ENCODE peak calls at places on chromosomes 11 and 22, in six cellular contexts. Z is endothelial cell of umbilical vein, K is heart left ventricle, V is suprapubic skin, S is uterus, C is foreskin keratinocyte. N is an unnamed sample.

GRCh38 chr22:22103078-22103593 is 120.5 kb upstream of the TOP3B start:
- DNase-seq in S (no peak), V (no peak), K (no peak), C (no peak), Z (no peak), N (no peak)

GRCh38 chr11:130216221-130216550 is 56.6 kb downstream of the ST14 start:
- DNase-seq in Z (no peak), K (no peak), C (no peak), V (no peak), S (no peak), N (no peak)

GRCh38 chr11:32108576-32108975 is 17.7 kb downstream of the RCN1 start:
- DNase-seq in Z (no peak), V (no peak), S (no peak), C (no peak), K (no peak), N (no peak)

GRCh38 chr11:125481531-125481930 is 14.5 kb downstream of the FEZ1 start:
- DNase-seq in S (no peak), C (peak), Z (no peak), V (no peak), K (no peak), N (peak)

GRCh38 chr11:12007769-12008737 is at the start of gene DKK3:
- DNase-seq in Z (peak), V (no peak), K (no peak), S (no peak), C (peak), N (no peak)

GRCh38 chr11:114287154-114287553 is 9.0 kb upstream of the NNMT start:
- DNase-seq in C (no peak), K (no peak), V (no peak), Z (no peak), S (no peak), N (no peak)

GRCh38 chr11:67558084-67558772 is 25.4 kb upstream of the GSTP1 start:
- DNase-seq in Z (peak), K (peak), C (no peak), V (no peak), S (no peak), N (no peak)

GRCh38 chr22:37633082-37633692 is 6.3 kb upstream of the SH3BP1 start:
- DNase-seq in Z (no peak), V (peak), K (no peak), C (no peak), S (no peak), N (no peak)

GRCh38 chr11:2691991-2692841 is 7.6 kb downstream of the KCNQ1OT1 start:
- DNase-seq in V (peak), C (peak), S (peak), K (no peak), Z (no peak), N (no peak)

GRCh38 chr11:79092791-79093313 is 348.0 kb downstream of the TENM4 start:
- DNase-seq in S (peak), V (no peak), Z (peak), C (peak), K (peak), N (no peak)

GRCh38 chr11:121416909-121417567 is 35.1 kb upstream of the SORL1 start:
- DNase-seq in C (peak), V (peak), Z (peak), S (peak), K (peak), N (no peak)

GRCh38 chr11:20013346-20014066 is 146.8 kb downstream of the DBX1 start:
- DNase-seq in V (no peak), S (no peak), C (peak), Z (peak), K (peak), N (no peak)

GRCh38 chr11:122668562-122669090 is 13.1 kb downstream of the UBASH3B start:
- DNase-seq in V (no peak), C (no peak), Z (peak), K (no peak), S (no peak), N (no peak)

GRCh38 chr22:37077802-37078448 is 26.4 kb downstream of the KCTD17 start:
- DNase-seq in S (no peak), C (peak), Z (peak), V (no peak), K (no peak), N (no peak)

GRCh38 chr11:122656073-122656630 is 630 bp downstream of the UBASH3B start:
- DNase-seq in K (peak), S (peak), V (peak), C (peak), Z (peak), N (no peak)

GRCh38 chr11:100789500-100789899 is 102.4 kb downstream of the ARHGAP42 start:
- DNase-seq in K (peak), S (no peak), C (no peak), V (no peak), Z (no peak), N (no peak)

GRCh38 chr22:38203090-38203810 is 1.5 kb downstream of the MAFF start:
- DNase-seq in K (no peak), V (peak), Z (peak), S (peak), C (peak), N (no peak)

GRCh38 chr22:42685941-42686666 is 34.6 kb downstream of the A4GALT start:
- DNase-seq in K (peak), C (no peak), S (peak), Z (no peak), V (no peak), N (no peak)

GRCh38 chr11:91296628-91297027 is 928.0 kb upstream of the FAT3 start:
- DNase-seq in C (peak), K (no peak), V (no peak), Z (no peak), S (no peak), N (no peak)

GRCh38 chr11:117457835-117458234 is 130.2 kb downstream of the CEP164 start:
- DNase-seq in K (no peak), Z (no peak), S (no peak), C (no peak), V (no peak), N (no peak)

GRCh38 chr11:96483550-96483949 is 93.7 kb downstream of the JRKL start:
- DNase-seq in V (no peak), Z (no peak), K (no peak), S (no peak), C (no peak), N (no peak)

GRCh38 chr11:64848779-64849599 is 4.5 kb upstream of the CDC42BPG start:
- DNase-seq in V (no peak), K (no peak), S (no peak), Z (no peak), C (no peak), N (no peak)

GRCh38 chr22:37906364-37907008 is 389 bp downstream of the MICALL1 start:
- DNase-seq in K (no peak), V (no peak), S (peak), Z (no peak), C (no peak), N (no peak)

GRCh38 chr11:128841461-128842072 is 25.5 kb downstream of the KCNJ1 start:
- DNase-seq in V (no peak), S (no peak), C (no peak), K (no peak), Z (no peak), N (no peak)

GRCh38 chr11:74493816-74494630 is 499 bp upstream of the LIPT2 start:
- DNase-seq in S (no peak), C (peak), K (no peak), V (no peak), Z (no peak), N (no peak)

GRCh38 chr11:86571273-86571948 is 101.0 kb downstream of the ME3 start:
- DNase-seq in K (no peak), V (no peak), C (peak), S (no peak), Z (peak), N (no peak)

GRCh38 chr22:20951932-20952380 is 15.1 kb upstream of the AIFM3 start:
- DNase-seq in Z (no peak), S (no peak), C (no peak), K (no peak), V (no peak), N (no peak)

GRCh38 chr22:37998543-37998942 is 14.2 kb upstream of the SOX10 start:
- DNase-seq in C (peak), S (no peak), K (no peak), Z (no peak), V (no peak), N (peak)

GRCh38 chr11:291281-292210 is 2.6 kb downstream of the PGGHG start:
- DNase-seq in S (no peak), Z (no peak), K (peak), C (no peak), V (peak), N (no peak)

GRCh38 chr11:824942-825341 is 2.8 kb upstream of the CRACR2B start:
- DNase-seq in V (no peak), C (no peak), S (no peak), Z (no peak), K (no peak), N (no peak)

GRCh38 chr22:37284807-37285355 is 2.6 kb downstream of the CYTH4 start:
- DNase-seq in Z (no peak), V (no peak), K (peak), C (no peak), S (no peak), N (peak)

GRCh38 chr22:23850136-23850611 is 7.5 kb upstream of the SLC2A11 start:
- DNase-seq in K (no peak), Z (no peak), V (no peak), S (no peak), C (no peak), N (no peak)

GRCh38 chr11:69468236-69468635 is 13.2 kb upstream of the LINC01488 start:
- DNase-seq in K (no peak), V (no peak), S (no peak), C (no peak), Z (no peak), N (no peak)

GRCh38 chr11:116986521-116987105 is 111.6 kb downstream of the SIK3 start:
- DNase-seq in V (no peak), Z (no peak), K (no peak), S (no peak), C (peak), N (no peak)

GRCh38 chr11:73400293-73400692 is 24.1 kb downstream of the RELT start:
- DNase-seq in C (no peak), Z (no peak), S (no peak), V (no peak), K (no peak), N (no peak)

GRCh38 chr11:16759857-16760256 is 21.4 kb downstream of the C11orf58 start:
- DNase-seq in C (no peak), S (no peak), V (no peak), K (no peak), Z (peak), N (no peak)
- H3K27ac ChIP-seq in C (no peak), S (no peak), V (no peak), K (peak), Z (peak), N (no peak)

GRCh38 chr11:66069715-66070603 is at the start of gene PACS1:
- DNase-seq in K (peak), C (no peak), S (peak), V (peak), Z (peak), N (peak)

GRCh38 chr11:66066751-66067150 is 3.3 kb upstream of the PACS1 start:
- DNase-seq in K (no peak), V (no peak), Z (no peak), S (no peak), C (no peak), N (no peak)

GRCh38 chr11:66067640-66068039 is 2.4 kb upstream of the PACS1 start:
- DNase-seq in S (no peak), V (no peak), K (no peak), Z (no peak), C (no peak), N (no peak)

GRCh38 chr11:66068923-66069714 is 953 bp upstream of the PACS1 start:
- DNase-seq in V (no peak), C (peak), K (peak), Z (peak), S (no peak), N (no peak)

DNA sequence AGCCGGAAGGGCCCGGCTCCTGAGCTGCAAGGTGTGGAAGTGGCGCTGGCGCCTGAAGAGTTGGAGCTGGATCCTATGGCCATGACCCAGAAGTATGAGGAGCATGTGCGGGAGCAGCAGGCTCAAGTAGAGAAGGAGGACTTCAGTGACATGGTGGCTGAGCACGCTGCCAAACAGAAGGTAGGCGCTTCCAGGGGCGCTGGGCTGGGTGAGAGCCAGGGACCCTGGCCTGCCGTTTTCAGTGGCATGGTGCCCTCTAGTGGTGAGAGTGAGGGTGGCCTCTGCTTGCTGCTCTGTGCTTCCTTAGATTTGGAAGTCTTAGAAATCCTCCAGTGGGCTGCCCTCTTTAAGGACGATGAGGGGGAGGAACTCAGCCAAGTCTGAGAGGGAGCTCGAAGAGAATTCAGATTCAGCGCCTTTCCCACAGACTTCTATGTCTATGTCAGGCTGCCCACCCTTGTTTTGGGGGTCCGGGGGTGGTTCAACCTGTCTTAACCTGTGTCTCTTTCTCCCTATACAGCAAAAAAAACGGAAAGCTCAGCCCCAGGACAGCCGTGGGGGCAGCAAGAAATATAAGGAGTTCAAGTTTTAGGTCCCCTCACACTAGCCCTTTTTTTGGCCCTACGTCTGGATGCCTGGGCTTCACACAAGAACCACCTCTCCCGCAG is 1.8 kb upstream of the PACS1 start:
- DNase-seq in S (peak), Z (peak), C (no peak), K (peak), V (no peak), N (peak)
- H3K27ac ChIP-seq in S (peak), Z (no peak), C (no peak), K (peak), V (peak), N (peak)

DNA sequence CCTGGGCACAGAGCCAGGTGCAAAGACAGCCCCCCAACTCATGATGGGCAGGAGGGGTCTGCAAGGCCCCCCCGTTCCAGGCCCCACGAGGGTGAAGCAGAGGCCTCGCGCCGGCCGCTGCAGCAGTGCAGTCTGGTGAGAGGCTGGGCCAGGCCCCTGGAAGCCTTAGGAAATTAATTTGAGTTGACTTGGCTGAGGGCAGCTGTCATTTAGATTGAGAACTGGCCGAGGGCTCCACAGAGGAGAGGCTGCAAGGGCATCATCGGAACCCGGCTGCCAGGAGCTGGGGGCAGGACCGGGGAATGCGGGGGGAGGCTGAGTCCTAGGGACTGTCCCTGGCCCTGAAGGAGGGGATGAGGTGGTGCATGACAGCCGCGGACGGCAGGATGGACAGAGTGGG is 39.9 kb downstream of the MN1 start:
- DNase-seq in V (no peak), S (no peak), Z (no peak), K (peak), C (no peak), N (no peak)
- H3K27ac ChIP-seq in V (no peak), S (no peak), Z (no peak), K (no peak), C (no peak), N (no peak)

GRCh38 chr11:48074425-48075181 is 94.2 kb downstream of the PTPRJ start:
- DNase-seq in S (no peak), Z (no peak), V (no peak), K (no peak), C (no peak), N (no peak)

GRCh38 chr11:48078661-48079060 is 98.3 kb downstream of the PTPRJ start:
- DNase-seq in Z (no peak), K (no peak), S (no peak), V (no peak), C (no peak), N (no peak)

GRCh38 chr11:48075637-48076036 is 95.3 kb downstream of the PTPRJ start:
- DNase-seq in K (no peak), C (no peak), S (no peak), V (no peak), Z (no peak), N (no peak)

GRCh38 chr11:48077251-48077650 is 96.9 kb downstream of the PTPRJ start:
- DNase-seq in V (no peak), C (no peak), Z (no peak), K (no peak), S (no peak), N (no peak)

DNA sequence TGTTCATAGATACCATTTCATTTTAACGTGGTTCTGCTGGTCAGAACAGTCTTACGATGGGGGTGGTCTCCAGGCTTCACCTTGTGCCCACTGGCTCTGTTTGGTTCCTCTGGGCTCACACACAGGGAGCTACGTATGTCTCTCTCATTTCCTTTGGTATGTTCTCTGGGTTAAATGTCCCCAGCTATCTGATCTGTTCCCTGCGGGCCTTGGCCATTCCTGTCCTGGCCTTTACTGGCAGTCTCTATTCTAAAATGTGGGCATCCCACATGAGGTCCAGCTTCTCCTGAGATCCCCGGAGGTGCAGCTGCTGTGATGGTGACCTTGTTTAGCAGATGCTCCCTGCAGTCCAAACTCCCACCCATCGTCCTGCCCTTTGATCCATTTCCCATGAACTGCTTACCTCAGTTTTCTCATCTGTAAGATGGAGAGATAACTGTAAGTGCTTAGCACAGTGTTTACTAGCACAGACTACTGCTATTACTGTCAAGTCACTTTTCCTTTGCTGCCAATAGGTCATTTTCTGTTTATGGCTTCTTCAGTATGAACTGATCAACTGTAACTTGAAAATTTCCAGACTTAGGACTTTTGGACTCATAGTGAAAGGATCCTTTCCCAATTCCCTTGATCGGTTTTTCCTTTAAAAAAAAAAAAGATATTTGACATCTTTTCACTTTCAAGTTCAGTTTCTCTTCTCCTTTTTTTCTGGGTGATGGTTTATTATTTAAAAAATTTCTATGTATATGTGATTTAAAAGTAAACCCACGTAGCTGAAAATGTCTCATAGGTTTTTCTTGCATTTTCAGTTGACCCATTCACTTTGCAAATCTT is 92.9 kb downstream of the PTPRJ start:
- DNase-seq in K (no peak), V (peak), Z (no peak), C (no peak), S (no peak), N (no peak)
- H3K27ac ChIP-seq in K (no peak), V (no peak), Z (no peak), C (no peak), S (no peak), N (no peak)

GRCh38 chr11:102849319-102849718 is 5.9 kb upstream of the MMP3 start:
- DNase-seq in Z (no peak), C (peak), S (no peak), K (no peak), V (no peak), N (no peak)
- H3K27ac ChIP-seq in Z (no peak), C (peak), S (no peak), K (no peak), V (no peak), N (no peak)

GRCh38 chr22:25023879-25024278 is 71.4 kb downstream of the KIAA1671 start:
- DNase-seq in C (no peak), Z (no peak), V (no peak), K (no peak), S (no peak), N (no peak)

GRCh38 chr22:25027552-25027951 is 75.0 kb downstream of the KIAA1671 start:
- DNase-seq in K (no peak), Z (no peak), C (peak), S (no peak), V (no peak), N (no peak)

GRCh38 chr22:25025586-25025985 is 73.1 kb downstream of the KIAA1671 start:
- DNase-seq in S (no peak), C (no peak), K (peak), Z (no peak), V (no peak), N (no peak)

GRCh38 chr22:25027052-25027525 is 74.6 kb downstream of the KIAA1671 start:
- DNase-seq in V (no peak), K (no peak), S (no peak), C (peak), Z (no peak), N (no peak)

GRCh38 chr22:25024895-25025294 is 72.4 kb downstream of the KIAA1671 start:
- DNase-seq in S (no peak), K (no peak), V (no peak), C (no peak), Z (no peak), N (no peak)
- H3K27ac ChIP-seq in S (no peak), K (peak), V (peak), C (no peak), Z (no peak), N (no peak)

DNA sequence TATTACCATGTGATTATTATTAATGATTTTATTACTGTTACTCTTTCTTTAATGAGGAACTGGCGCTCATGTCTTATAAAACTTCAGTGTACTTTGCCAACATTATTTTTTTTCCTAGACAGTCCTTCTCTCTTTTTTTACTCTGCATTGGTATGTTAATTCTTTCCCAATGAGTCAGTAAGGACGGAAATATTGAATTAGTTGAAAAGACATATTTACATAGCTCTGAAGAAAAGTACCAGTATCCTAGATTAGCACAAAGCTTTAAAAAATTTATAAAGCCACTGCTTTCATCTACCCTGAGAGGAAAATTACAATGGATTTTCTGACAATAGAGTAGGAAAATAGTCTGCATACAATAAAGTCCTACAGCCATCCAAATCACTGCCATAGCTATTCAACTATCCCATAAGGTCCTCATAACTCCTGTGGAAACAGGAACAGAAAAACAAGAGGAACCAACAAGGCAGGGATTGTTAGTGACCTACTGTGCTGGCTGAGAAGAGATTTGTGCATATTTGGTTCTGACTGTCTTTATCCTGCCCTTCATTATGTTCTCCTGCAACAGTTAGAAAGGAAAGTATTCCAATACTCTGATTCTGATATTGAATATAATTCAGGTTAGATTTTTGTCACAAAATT is 314.4 kb downstream of the AASDHPPT start:
- DNase-seq in Z (peak), S (no peak), C (peak), K (no peak), V (no peak), N (no peak)
- H3K27ac ChIP-seq in Z (peak), S (no peak), C (no peak), K (no peak), V (no peak), N (no peak)

GRCh38 chr22:48081281-48081680 is 1318.8 kb downstream of the TBC1D22A start:
- DNase-seq in V (no peak), S (no peak), K (no peak), C (no peak), Z (no peak), N (no peak)
- H3K27ac ChIP-seq in V (no peak), S (no peak), K (no peak), C (no peak), Z (no peak), N (no peak)

N was measured in caudate nucleus.